ENCODE peak calls at places on chromosomes 11 and 22, in eight cellular contexts. One of them, this sample, is unnamed.

GRCh38 chr11:44308923-44309482 is 936 bp downstream of the ALX4 start:
- DNase-seq in GM12891: no peak
- DNase-seq in HCT116: no peak
- DNase-seq in upper lobe of left lung: no peak
- DNase-seq in suprapubic skin: no peak
- DNase-seq in breast epithelium: no peak
- DNase-seq in sigmoid colon: no peak
- DNase-seq in vagina: no peak
- DNase-seq in this sample: no peak

GRCh38 chr22:48793949-48794348 is 1033.7 kb downstream of the BRD1 start:
- DNase-seq in GM12891: no peak
- DNase-seq in HCT116: no peak
- DNase-seq in upper lobe of left lung: no peak
- DNase-seq in suprapubic skin: no peak
- DNase-seq in breast epithelium: no peak
- DNase-seq in sigmoid colon: no peak
- DNase-seq in vagina: no peak
- DNase-seq in this sample: no peak

GRCh38 chr11:122678406-122678805 is 22.9 kb downstream of the UBASH3B start:
- DNase-seq in GM12891: no peak
- DNase-seq in HCT116: no peak
- DNase-seq in upper lobe of left lung: no peak
- DNase-seq in suprapubic skin: no peak
- DNase-seq in breast epithelium: no peak
- DNase-seq in sigmoid colon: no peak
- DNase-seq in vagina: no peak
- DNase-seq in this sample: no peak

GRCh38 chr22:42632096-42632495 is 8.3 kb downstream of the ATP5MGL start:
- DNase-seq in GM12891: no peak
- DNase-seq in HCT116: no peak
- DNase-seq in upper lobe of left lung: no peak
- DNase-seq in suprapubic skin: no peak
- DNase-seq in breast epithelium: no peak
- DNase-seq in sigmoid colon: no peak
- DNase-seq in vagina: no peak
- DNase-seq in this sample: no peak

GRCh38 chr11:71556018-71556417 is 7.8 kb downstream of the KRTAP5-9 start:
- DNase-seq in GM12891: no peak
- DNase-seq in HCT116: no peak
- DNase-seq in upper lobe of left lung: no peak
- DNase-seq in suprapubic skin: no peak
- DNase-seq in breast epithelium: no peak
- DNase-seq in sigmoid colon: no peak
- DNase-seq in vagina: no peak
- DNase-seq in this sample: no peak

GRCh38 chr22:35733742-35734516 is 16.3 kb downstream of the APOL5 start:
- DNase-seq in GM12891: no peak
- DNase-seq in HCT116: no peak
- DNase-seq in upper lobe of left lung: no peak
- DNase-seq in suprapubic skin: no peak
- DNase-seq in breast epithelium: no peak
- DNase-seq in sigmoid colon: no peak
- DNase-seq in vagina: no peak
- DNase-seq in this sample: no peak

GRCh38 chr11:133842730-133843129 is 2.6 kb downstream of the SPATA19 start:
- DNase-seq in GM12891: no peak
- DNase-seq in HCT116: no peak
- DNase-seq in upper lobe of left lung: no peak
- DNase-seq in suprapubic skin: no peak
- DNase-seq in breast epithelium: no peak
- DNase-seq in sigmoid colon: no peak
- DNase-seq in vagina: no peak
- DNase-seq in this sample: no peak

GRCh38 chr11:68551777-68552176 is 91.2 kb downstream of the PPP6R3 start:
- DNase-seq in GM12891: no peak
- DNase-seq in HCT116: no peak
- DNase-seq in upper lobe of left lung: no peak
- DNase-seq in suprapubic skin: no peak
- DNase-seq in breast epithelium: no peak
- DNase-seq in sigmoid colon: no peak
- DNase-seq in vagina: no peak
- DNase-seq in this sample: no peak

GRCh38 chr11:112770487-112770886 is 190.7 kb upstream of the NCAM1 start:
- DNase-seq in GM12891: no peak
- DNase-seq in HCT116: no peak
- DNase-seq in upper lobe of left lung: no peak
- DNase-seq in suprapubic skin: no peak
- DNase-seq in breast epithelium: no peak
- DNase-seq in sigmoid colon: no peak
- DNase-seq in vagina: no peak
- DNase-seq in this sample: no peak

GRCh38 chr22:40036591-40037225 is 42.0 kb downstream of the FAM83F start:
- DNase-seq in GM12891: peak
- DNase-seq in HCT116: peak
- DNase-seq in upper lobe of left lung: peak
- DNase-seq in suprapubic skin: peak
- DNase-seq in breast epithelium: peak
- DNase-seq in sigmoid colon: peak
- DNase-seq in vagina: no peak
- DNase-seq in this sample: peak

GRCh38 chr11:75602916-75603315 is 40.9 kb downstream of the SERPINH1 start:
- DNase-seq in GM12891: no peak
- DNase-seq in HCT116: no peak
- DNase-seq in upper lobe of left lung: no peak
- DNase-seq in suprapubic skin: no peak
- DNase-seq in breast epithelium: no peak
- DNase-seq in sigmoid colon: no peak
- DNase-seq in vagina: no peak
- DNase-seq in this sample: no peak

GRCh38 chr11:69500285-69501120 is 19.0 kb downstream of the LINC01488 start:
- DNase-seq in GM12891: no peak
- DNase-seq in HCT116: no peak
- DNase-seq in upper lobe of left lung: no peak
- DNase-seq in suprapubic skin: no peak
- DNase-seq in breast epithelium: no peak
- DNase-seq in sigmoid colon: peak
- DNase-seq in vagina: no peak
- DNase-seq in this sample: no peak

GRCh38 chr11:62124186-62125113 is 639 bp downstream of the INCENP start:
- DNase-seq in GM12891: no peak
- DNase-seq in HCT116: no peak
- DNase-seq in upper lobe of left lung: peak
- DNase-seq in suprapubic skin: no peak
- DNase-seq in breast epithelium: no peak
- DNase-seq in sigmoid colon: peak
- DNase-seq in vagina: no peak
- DNase-seq in this sample: no peak

GRCh38 chr11:65316979-65317786 is 2.5 kb downstream of the CDC42EP2 start:
- DNase-seq in GM12891: no peak
- DNase-seq in HCT116: peak
- DNase-seq in upper lobe of left lung: peak
- DNase-seq in suprapubic skin: peak
- DNase-seq in breast epithelium: peak
- DNase-seq in sigmoid colon: peak
- DNase-seq in vagina: no peak
- DNase-seq in this sample: peak

GRCh38 chr11:123145220-123145619 is 49.8 kb downstream of the CLMP start:
- DNase-seq in GM12891: no peak
- DNase-seq in HCT116: peak
- DNase-seq in upper lobe of left lung: peak
- DNase-seq in suprapubic skin: no peak
- DNase-seq in breast epithelium: no peak
- DNase-seq in sigmoid colon: no peak
- DNase-seq in vagina: no peak
- DNase-seq in this sample: no peak

GRCh38 chr11:61702701-61703312 is 22.6 kb downstream of the DAGLA start:
- DNase-seq in GM12891: no peak
- DNase-seq in HCT116: no peak
- DNase-seq in upper lobe of left lung: no peak
- DNase-seq in suprapubic skin: no peak
- DNase-seq in breast epithelium: no peak
- DNase-seq in sigmoid colon: no peak
- DNase-seq in vagina: no peak
- DNase-seq in this sample: no peak

GRCh38 chr11:96748639-96749370 is 359.0 kb downstream of the JRKL start:
- DNase-seq in GM12891: no peak
- DNase-seq in HCT116: no peak
- DNase-seq in upper lobe of left lung: no peak
- DNase-seq in suprapubic skin: no peak
- DNase-seq in breast epithelium: no peak
- DNase-seq in sigmoid colon: no peak
- DNase-seq in vagina: no peak
- DNase-seq in this sample: no peak

DNA sequence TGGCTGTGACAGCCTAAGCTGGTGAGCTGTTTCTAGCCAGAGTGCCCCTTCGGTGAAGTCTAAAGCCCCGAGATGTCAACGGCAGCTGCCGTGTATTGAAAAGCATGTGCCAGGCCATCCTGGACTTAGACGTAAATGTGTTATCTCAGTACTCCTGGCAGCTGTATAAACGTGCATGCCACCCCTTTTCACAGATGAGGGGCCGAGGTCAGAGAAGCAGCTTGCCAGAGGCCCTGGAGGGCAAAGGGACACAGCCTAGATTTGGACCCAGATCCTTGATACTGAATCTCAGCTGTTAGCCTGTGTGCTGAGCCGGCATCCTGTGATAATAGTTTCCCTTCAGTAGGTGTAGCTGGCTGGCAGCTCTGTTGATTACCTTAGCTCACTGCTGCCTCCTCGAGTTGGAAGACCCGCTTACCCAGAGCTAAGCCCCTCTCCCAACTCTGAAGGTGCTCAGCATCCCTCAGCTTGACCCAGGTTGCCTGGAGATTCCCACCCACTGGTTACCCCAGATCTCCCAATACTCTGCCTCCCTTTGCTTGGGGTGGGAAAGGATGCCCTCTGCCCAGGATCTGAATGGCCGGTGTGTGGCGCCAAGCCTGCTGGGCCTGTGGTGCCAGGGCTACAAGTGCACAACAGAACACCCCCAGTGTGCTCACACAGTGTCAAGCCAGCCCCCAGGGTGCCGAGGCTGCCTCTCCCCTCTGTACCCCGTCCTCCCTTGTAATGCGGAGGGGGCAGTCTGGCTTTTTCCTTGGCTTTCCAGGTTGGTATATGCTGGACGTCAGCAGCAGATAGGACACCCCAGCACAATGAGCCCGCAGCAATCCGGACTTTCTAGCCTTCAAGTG is 59.8 kb upstream of the WNT7B start:
- DNase-seq in GM12891: no peak
- DNase-seq in HCT116: peak
- DNase-seq in upper lobe of left lung: peak
- DNase-seq in suprapubic skin: peak
- DNase-seq in breast epithelium: peak
- DNase-seq in sigmoid colon: peak
- DNase-seq in vagina: no peak
- DNase-seq in this sample: peak
- TF ChIP-seq POLR2AphosphoS5 in GM12891: no peak
- TF ChIP-seq POLR2AphosphoS5 in HCT116: peak
- TF ChIP-seq POLR2AphosphoS5 in upper lobe of left lung: no peak
- TF ChIP-seq POLR2AphosphoS5 in suprapubic skin: no peak
- TF ChIP-seq POLR2AphosphoS5 in breast epithelium: no peak
- TF ChIP-seq POLR2AphosphoS5 in sigmoid colon: no peak
- TF ChIP-seq POLR2AphosphoS5 in vagina: no peak
- TF ChIP-seq POLR2AphosphoS5 in this sample: peak

DNA sequence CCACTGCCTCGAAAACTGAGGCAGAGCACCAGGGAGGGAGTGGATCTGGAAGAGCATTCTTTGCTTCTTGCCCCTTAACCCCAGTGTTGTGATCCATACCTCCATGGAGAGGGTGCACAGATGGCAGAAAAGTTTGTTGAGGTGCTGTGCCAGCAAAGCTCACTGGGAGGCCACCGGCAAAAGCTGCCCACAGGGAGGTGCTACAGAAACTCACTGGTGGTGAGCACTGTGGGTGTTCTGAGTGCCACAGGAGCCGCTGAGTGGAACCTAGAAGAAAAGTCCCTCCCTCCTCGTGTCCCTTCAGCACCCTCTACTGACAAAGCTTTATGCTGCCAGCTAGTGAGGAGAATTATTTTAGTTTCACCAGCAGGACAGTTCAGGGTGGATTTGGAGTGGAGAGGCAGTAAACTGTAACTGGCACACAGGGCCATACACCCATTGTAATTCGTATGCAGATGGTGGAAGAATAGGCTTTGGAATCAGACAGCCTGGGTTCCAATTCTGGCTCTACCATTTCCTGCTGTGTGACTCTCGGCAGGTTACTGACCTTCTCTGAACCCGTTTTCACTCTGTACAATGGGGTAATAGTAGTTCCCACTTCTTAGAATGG is 84.6 kb downstream of the SWAP70 start:
- DNase-seq in GM12891: no peak
- DNase-seq in HCT116: peak
- DNase-seq in upper lobe of left lung: peak
- DNase-seq in suprapubic skin: no peak
- DNase-seq in breast epithelium: no peak
- DNase-seq in sigmoid colon: peak
- DNase-seq in vagina: no peak
- DNase-seq in this sample: peak
- TF ChIP-seq POLR2AphosphoS5 in GM12891: no peak
- TF ChIP-seq POLR2AphosphoS5 in HCT116: no peak
- TF ChIP-seq POLR2AphosphoS5 in upper lobe of left lung: no peak
- TF ChIP-seq POLR2AphosphoS5 in suprapubic skin: no peak
- TF ChIP-seq POLR2AphosphoS5 in breast epithelium: no peak
- TF ChIP-seq POLR2AphosphoS5 in sigmoid colon: no peak
- TF ChIP-seq POLR2AphosphoS5 in vagina: peak
- TF ChIP-seq POLR2AphosphoS5 in this sample: peak

GRCh38 chr11:67404515-67405195 is 772 bp downstream of the TBC1D10C start:
- DNase-seq in GM12891: no peak
- DNase-seq in HCT116: no peak
- DNase-seq in upper lobe of left lung: peak
- DNase-seq in suprapubic skin: no peak
- DNase-seq in breast epithelium: no peak
- DNase-seq in sigmoid colon: no peak
- DNase-seq in vagina: no peak
- DNase-seq in this sample: no peak
- TF ChIP-seq POLR2AphosphoS5 in GM12891: no peak
- TF ChIP-seq POLR2AphosphoS5 in HCT116: no peak
- TF ChIP-seq POLR2AphosphoS5 in upper lobe of left lung: peak
- TF ChIP-seq POLR2AphosphoS5 in suprapubic skin: no peak
- TF ChIP-seq POLR2AphosphoS5 in breast epithelium: no peak
- TF ChIP-seq POLR2AphosphoS5 in sigmoid colon: no peak
- TF ChIP-seq POLR2AphosphoS5 in vagina: no peak
- TF ChIP-seq POLR2AphosphoS5 in this sample: no peak

DNA sequence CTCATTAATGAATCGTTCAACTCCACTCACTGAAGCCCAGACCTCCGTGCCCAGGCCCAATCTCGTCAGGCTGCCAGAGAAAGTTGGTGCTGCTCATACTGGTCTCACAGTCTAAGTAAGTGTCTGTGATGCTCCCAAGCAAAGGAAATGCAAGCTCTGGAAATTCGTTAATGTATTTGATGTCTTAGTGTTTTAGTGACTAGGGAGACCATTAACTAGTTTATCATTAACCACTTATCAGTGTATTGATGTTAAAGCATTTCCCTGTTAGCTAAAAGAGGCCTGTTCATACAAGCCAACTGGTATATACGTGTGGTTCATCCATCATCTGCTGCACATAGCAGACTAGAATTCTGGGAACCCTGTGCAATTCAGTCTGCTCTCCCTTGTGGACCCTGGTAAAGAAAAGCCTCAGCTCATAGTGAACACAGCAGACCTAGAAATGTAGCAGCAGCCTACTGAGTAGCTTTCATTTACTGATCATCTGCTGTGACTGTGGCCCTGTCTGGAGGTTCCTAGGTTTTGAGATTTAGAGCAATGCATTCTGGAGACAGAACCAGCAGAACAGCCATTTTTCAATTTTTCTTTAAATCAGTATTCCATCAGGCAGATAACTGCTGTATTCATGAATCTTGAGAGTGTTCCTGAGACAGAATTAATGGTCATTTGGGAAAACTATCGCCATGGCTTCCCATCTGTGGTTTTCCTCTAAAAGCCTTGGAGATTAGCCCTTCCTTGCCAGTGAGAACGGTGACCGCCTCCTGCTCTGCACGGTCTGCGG is 15.7 kb upstream of the AIFM3 start:
- DNase-seq in GM12891: no peak
- DNase-seq in HCT116: no peak
- DNase-seq in upper lobe of left lung: no peak
- DNase-seq in suprapubic skin: no peak
- DNase-seq in breast epithelium: no peak
- DNase-seq in sigmoid colon: no peak
- DNase-seq in vagina: no peak
- DNase-seq in this sample: no peak
- TF ChIP-seq POLR2AphosphoS5 in GM12891: no peak
- TF ChIP-seq POLR2AphosphoS5 in HCT116: no peak
- TF ChIP-seq POLR2AphosphoS5 in upper lobe of left lung: no peak
- TF ChIP-seq POLR2AphosphoS5 in suprapubic skin: no peak
- TF ChIP-seq POLR2AphosphoS5 in breast epithelium: no peak
- TF ChIP-seq POLR2AphosphoS5 in sigmoid colon: no peak
- TF ChIP-seq POLR2AphosphoS5 in vagina: no peak
- TF ChIP-seq POLR2AphosphoS5 in this sample: no peak

This sample was measured in stomach.